ENCODE peak calls at places on chromosomes 12 and 14, in four cellular contexts. Q is GM12878, D is HepG2, W is K562. L is an unnamed sample.

GRCh38 chr14:88553886-88554457 is 835 bp downstream of the PTPN21 start:
- DNase-seq in Q (no peak), D (no peak), W (no peak), L (no peak)

GRCh38 chr12:99334737-99335136 is 312.8 kb upstream of the GARIN6 start:
- DNase-seq in Q (no peak), D (no peak), W (no peak), L (no peak)

GRCh38 chr12:94649349-94650142 is 811 bp downstream of the TMCC3 start:
- DNase-seq in Q (no peak), D (no peak), W (no peak), L (peak)

GRCh38 chr14:93317836-93318807 is 14.7 kb downstream of the BTBD7 start:
- DNase-seq in Q (no peak), D (no peak), W (no peak), L (peak)

GRCh38 chr12:4962539-4963486 is 53.1 kb downstream of the KCNA1 start:
- DNase-seq in Q (no peak), D (no peak), W (no peak), L (no peak)

GRCh38 chr12:25557830-25558436 is 4.8 kb upstream of the LMNTD1 start:
- DNase-seq in Q (no peak), D (peak), W (peak), L (peak)

GRCh38 chr12:45730842-45731336 is 1.4 kb downstream of the ARID2 start:
- DNase-seq in Q (no peak), D (peak), W (no peak), L (no peak)

GRCh38 chr14:103109789-103110415 is 13.4 kb upstream of the TNFAIP2 start:
- DNase-seq in Q (no peak), D (peak), W (peak), L (no peak)

GRCh38 chr12:39617887-39618286 is 1.7 kb downstream of the ABCD2 start:
- DNase-seq in Q (no peak), D (no peak), W (no peak), L (no peak)

GRCh38 chr12:89230376-89231101 is 121.8 kb downstream of the DUSP6 start:
- DNase-seq in Q (no peak), D (peak), W (no peak), L (no peak)

GRCh38 chr12:66314278-66314677 is 12.0 kb downstream of the HELB start:
- DNase-seq in Q (no peak), D (no peak), W (no peak), L (no peak)

GRCh38 chr12:91778938-91779400 is 366.7 kb downstream of the BTG1 start:
- DNase-seq in Q (peak), D (peak), W (peak), L (peak)

GRCh38 chr12:66964629-66965028 is 285.8 kb upstream of the GRIP1 start:
- DNase-seq in Q (no peak), D (no peak), W (no peak), L (no peak)

GRCh38 chr14:32635103-32635719 is 303.5 kb upstream of the NPAS3 start:
- DNase-seq in Q (no peak), D (no peak), W (no peak), L (no peak)

GRCh38 chr14:34211732-34212131 is 250.3 kb downstream of the SPTSSA start:
- DNase-seq in Q (peak), D (no peak), W (no peak), L (no peak)

GRCh38 chr14:65208548-65208947 is 106.2 kb upstream of the MAX start:
- DNase-seq in Q (no peak), D (no peak), W (no peak), L (no peak)

GRCh38 chr14:103070971-103071542 is 13.0 kb upstream of the LBHD2 start:
- DNase-seq in Q (no peak), D (no peak), W (no peak), L (no peak)

GRCh38 chr12:118061011-118061875 is at the start of gene WSB2:
- DNase-seq in Q (no peak), D (no peak), W (peak), L (peak)

GRCh38 chr12:117125275-117125613 is 26.0 kb upstream of the TESC start:
- DNase-seq in Q (no peak), D (no peak), W (no peak), L (no peak)

GRCh38 chr12:42706331-42706730 is 116.8 kb upstream of the PRICKLE1 start:
- DNase-seq in Q (no peak), D (no peak), W (no peak), L (no peak)

GRCh38 chr14:35696575-35696974 is 112.5 kb downstream of the RALGAPA1 start:
- DNase-seq in Q (no peak), D (no peak), W (no peak), L (no peak)

GRCh38 chr12:62886796-62887195 is 48.2 kb downstream of the PPM1H start:
- DNase-seq in Q (no peak), D (no peak), W (no peak), L (no peak)

GRCh38 chr12:6383572-6384498 is at the start of gene LTBR:
- DNase-seq in Q (no peak), D (peak), W (peak), L (peak)

GRCh38 chr14:94602722-94603121 is 9.5 kb upstream of the SERPINA3 start:
- DNase-seq in Q (no peak), D (no peak), W (no peak), L (no peak)

GRCh38 chr14:95497561-95498011 is 18.9 kb downstream of the SYNE3 start:
- DNase-seq in Q (no peak), D (no peak), W (no peak), L (no peak)

GRCh38 chr12:122206111-122206881 is 2.8 kb downstream of the B3GNT4 start:
- DNase-seq in Q (no peak), D (no peak), W (no peak), L (no peak)

GRCh38 chr12:68479261-68479581 is 131.5 kb upstream of the RAP1B start:
- DNase-seq in Q (no peak), D (no peak), W (no peak), L (no peak)

GRCh38 chr14:68809524-68809923 is 16.7 kb upstream of the ZFP36L1 start:
- DNase-seq in Q (no peak), D (no peak), W (no peak), L (no peak)

GRCh38 chr12:6124411-6125151 is at the start of gene VWF:
- DNase-seq in Q (no peak), D (no peak), W (no peak), L (no peak)

GRCh38 chr12:66717049-66717448 is 38.2 kb upstream of the GRIP1 start:
- DNase-seq in Q (no peak), D (no peak), W (no peak), L (no peak)

GRCh38 chr12:70732287-70732686 is 95.1 kb upstream of the PTPRB start:
- DNase-seq in Q (no peak), D (no peak), W (no peak), L (no peak)

GRCh38 chr14:74762917-74763802 is at the start of gene YLPM1:
- DNase-seq in Q (peak), D (peak), W (peak), L (peak)

GRCh38 chr12:19158909-19159308 is 29.4 kb downstream of the PLEKHA5 start:
- DNase-seq in Q (no peak), D (no peak), W (no peak), L (no peak)

GRCh38 chr14:32986791-32987545 is 48.3 kb downstream of the NPAS3 start:
- DNase-seq in Q (no peak), D (no peak), W (no peak), L (no peak)

GRCh38 chr14:50947446-50947845 is 3.2 kb upstream of the PYGL start:
- DNase-seq in Q (no peak), D (peak), W (no peak), L (no peak)

GRCh38 chr14:50670196-50670875 is 2.2 kb upstream of the SAV1 start:
- DNase-seq in Q (no peak), D (no peak), W (no peak), L (no peak)

GRCh38 chr12:111055181-111055880 is 135.0 kb upstream of the MYL2 start:
- DNase-seq in Q (no peak), D (no peak), W (no peak), L (no peak)

GRCh38 chr12:27163048-27163715 is 80.8 kb upstream of the C12orf71 start:
- DNase-seq in Q (no peak), D (no peak), W (no peak), L (no peak)

GRCh38 chr12:46963977-46964376 is 115.4 kb upstream of the PCED1B start:
- DNase-seq in Q (no peak), D (no peak), W (no peak), L (no peak)

GRCh38 chr12:46965137-46965536 is 114.3 kb upstream of the PCED1B start:
- DNase-seq in Q (no peak), D (no peak), W (no peak), L (no peak)

GRCh38 chr12:46959484-46959883 is 119.9 kb upstream of the PCED1B start:
- DNase-seq in Q (no peak), D (no peak), W (no peak), L (peak)

GRCh38 chr12:46965880-46966279 is 113.5 kb upstream of the PCED1B start:
- DNase-seq in Q (no peak), D (no peak), W (no peak), L (no peak)

GRCh38 chr12:46964496-46965098 is 114.8 kb upstream of the PCED1B start:
- DNase-seq in Q (no peak), D (no peak), W (no peak), L (peak)
- TF ChIP-seq POLR2AphosphoS2 in Q (no peak), D (no peak), W (no peak), L (no peak)

DNA sequence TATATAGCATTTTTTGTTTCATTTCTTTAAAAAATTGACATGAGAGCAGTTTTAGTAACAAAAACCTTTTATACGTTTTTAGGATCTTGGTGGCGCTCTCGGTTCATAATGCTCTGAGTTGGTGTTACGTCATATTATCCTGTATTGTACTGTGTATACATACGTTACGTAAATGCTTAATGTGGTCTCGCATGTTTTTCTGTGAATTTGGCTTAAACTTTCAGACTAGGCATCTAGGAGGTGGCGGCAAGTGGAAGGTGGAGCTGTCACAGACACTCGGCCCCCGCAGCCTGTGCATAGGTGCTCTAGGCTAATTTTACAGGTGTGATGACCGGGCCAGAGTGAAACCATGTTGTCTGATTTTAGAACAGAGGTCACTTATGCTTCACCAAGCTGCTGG is 60.0 kb downstream of the PPP2R5C start:
- DNase-seq in Q (no peak), D (no peak), W (no peak), L (no peak)
- TF ChIP-seq POLR2AphosphoS2 in Q (no peak), D (no peak), W (no peak), L (no peak)

DNA sequence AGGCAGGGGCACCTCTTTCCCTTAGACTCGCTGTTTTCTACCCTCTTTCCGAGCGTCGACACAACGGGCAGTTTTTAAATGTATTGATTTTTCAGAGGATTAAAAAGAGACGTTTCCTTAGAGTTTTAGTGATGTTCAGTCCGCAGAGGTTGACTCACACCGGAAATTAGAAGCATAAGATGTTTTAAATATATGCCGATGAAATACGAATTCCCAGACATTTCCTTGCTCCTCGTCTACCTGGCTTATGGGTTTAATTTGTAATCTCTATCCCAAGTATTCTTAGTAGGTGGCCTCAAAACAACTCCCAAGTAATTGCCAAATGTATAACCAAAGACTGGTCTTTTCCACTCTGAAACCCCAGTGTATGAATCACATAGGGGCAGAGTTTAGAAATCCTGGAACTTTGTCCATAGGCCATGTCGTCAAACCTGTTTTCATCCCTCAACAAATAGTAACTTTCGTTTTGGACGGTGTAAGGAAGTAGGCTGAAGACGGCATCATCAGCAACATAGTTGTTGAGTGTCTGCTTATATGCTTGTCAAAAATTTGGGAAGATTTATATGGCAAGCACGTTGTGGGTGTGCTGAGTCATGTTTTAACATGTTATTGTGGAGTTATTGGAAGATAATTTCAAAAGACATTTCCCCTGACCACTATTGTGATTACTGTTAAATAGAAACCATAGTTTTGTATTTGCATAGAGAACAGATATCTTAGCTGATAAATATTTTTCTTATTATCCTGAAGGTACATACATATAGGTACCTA is 824 bp downstream of the TBK1 start:
- DNase-seq in Q (no peak), D (peak), W (peak), L (peak)
- TF ChIP-seq POLR2AphosphoS2 in Q (no peak), D (no peak), W (no peak), L (no peak)

GRCh38 chr12:92987846-92988621 is 58.9 kb upstream of the EEA1 start:
- DNase-seq in Q (peak), D (peak), W (no peak), L (no peak)
- TF ChIP-seq POLR2AphosphoS2 in Q (no peak), D (no peak), W (no peak), L (no peak)

GRCh38 chr12:130280226-130280625 is 57.5 kb upstream of the PIWIL1 start:
- DNase-seq in Q (no peak), D (no peak), W (no peak), L (no peak)
- TF ChIP-seq POLR2AphosphoS2 in Q (no peak), D (no peak), W (no peak), L (no peak)

DNA sequence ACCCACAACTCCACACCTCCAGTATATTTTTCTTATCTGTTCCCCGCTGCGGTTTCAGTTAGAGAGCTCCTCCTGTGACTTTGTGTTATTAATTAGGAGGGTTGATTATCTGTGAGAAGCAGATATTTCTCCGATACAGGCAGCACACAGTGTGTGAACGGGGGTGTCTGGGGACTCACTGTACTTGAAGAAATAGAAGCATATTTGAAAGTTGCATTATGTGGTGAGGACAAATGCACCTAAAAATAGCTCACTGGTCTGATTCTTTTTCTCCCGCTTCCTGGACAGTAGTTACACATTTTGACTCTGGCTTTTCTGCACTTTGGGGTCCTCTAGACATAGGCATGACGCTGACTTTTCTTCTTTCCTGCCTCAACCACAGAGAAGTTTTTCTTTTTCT is 277.7 kb downstream of the VRK1 start:
- DNase-seq in Q (no peak), D (no peak), W (no peak), L (no peak)
- TF ChIP-seq POLR2AphosphoS2 in Q (no peak), D (no peak), W (no peak), L (no peak)

GRCh38 chr12:74408601-74409166 is 129.0 kb upstream of the ATXN7L3B start:
- DNase-seq in Q (no peak), D (no peak), W (no peak), L (no peak)
- TF ChIP-seq POLR2AphosphoS2 in Q (no peak), D (no peak), W (no peak), L (no peak)